ENCODE peak calls at places on chromosomes 6 and 20, in four cellular contexts. G, N, C and M are unnamed samples.
A peak's percentile ranks its signal among the peaks of the same experiment; 100 is the strongest.

GRCh38 chr6:148166339-148166949 is 176.2 kb upstream of the SASH1 start:
- DNase-seq in C (peak; percentile 51), N (peak; percentile 29), G (peak; percentile 59), M (peak; percentile 65)

GRCh38 chr6:912871-913663 is 220.1 kb upstream of the EXOC2 start:
- DNase-seq in G (peak; percentile 56), C (peak; percentile 22), N (no peak), M (peak; percentile 24)

GRCh38 chr6:43769526-43770416 is at the start of gene VEGFA:
- DNase-seq in C (peak; percentile 68), N (peak; percentile 98), G (peak; percentile 83), M (peak; percentile 98)

GRCh38 chr20:1841554-1842140 is 53.6 kb upstream of the SIRPA start:
- DNase-seq in C (no peak), N (no peak), G (no peak), M (no peak)

GRCh38 chr6:144006731-144007454 is 1.2 kb downstream of the PLAGL1 start:
- DNase-seq in C (peak; percentile 16), G (no peak), N (peak; percentile 29), M (peak; percentile 71)

GRCh38 chr20:46215913-46216707 is 92.2 kb downstream of the CDH22 start:
- DNase-seq in C (peak; percentile 67), G (peak; percentile 55), N (peak; percentile 93), M (peak; percentile 80)

GRCh38 chr6:74409447-74409846 is 713.4 kb downstream of the CD109 start:
- DNase-seq in C (peak; percentile 31), G (peak; percentile 36), N (no peak), M (no peak)

GRCh38 chr6:143740213-143740612 is 62.4 kb downstream of the PHACTR2 start:
- DNase-seq in N (no peak), G (no peak), C (no peak), M (no peak)

GRCh38 chr6:24385536-24386269 is 17.0 kb upstream of the MRS2 start:
- DNase-seq in G (peak; percentile 98), C (no peak), N (no peak), M (no peak)

DNA sequence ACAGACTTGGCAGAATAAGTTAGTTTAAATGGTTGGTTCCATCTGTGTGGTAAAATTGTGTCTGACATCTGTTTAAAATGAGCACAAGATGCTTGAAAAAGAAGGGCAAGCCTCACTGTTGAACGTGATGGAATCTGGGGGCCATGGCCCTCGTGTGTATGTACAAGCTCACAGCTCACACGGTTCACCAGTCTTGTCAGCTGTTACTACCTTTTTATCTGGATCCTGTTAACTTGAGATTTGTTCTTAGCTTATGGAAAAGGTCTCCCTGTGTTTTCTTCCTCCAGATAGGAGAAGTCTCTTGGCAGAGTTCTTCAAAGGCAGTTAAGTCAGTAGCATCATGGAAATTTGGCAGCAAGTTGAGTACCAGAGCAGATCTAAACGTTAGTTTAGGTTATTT is 270.6 kb downstream of the KHDC1L start:
- DNase-seq in C (no peak), N (no peak), G (no peak), M (no peak)
- TF ChIP-seq YY1 in C (no peak), N (no peak), G (no peak), M (no peak)

GRCh38 chr6:72784581-72784980 is 162.7 kb downstream of the KCNQ5 start:
- DNase-seq in C (no peak), G (no peak), N (no peak), M (no peak)
- TF ChIP-seq ELF1 in C (no peak), G (no peak), N (no peak), M (no peak)

DNA sequence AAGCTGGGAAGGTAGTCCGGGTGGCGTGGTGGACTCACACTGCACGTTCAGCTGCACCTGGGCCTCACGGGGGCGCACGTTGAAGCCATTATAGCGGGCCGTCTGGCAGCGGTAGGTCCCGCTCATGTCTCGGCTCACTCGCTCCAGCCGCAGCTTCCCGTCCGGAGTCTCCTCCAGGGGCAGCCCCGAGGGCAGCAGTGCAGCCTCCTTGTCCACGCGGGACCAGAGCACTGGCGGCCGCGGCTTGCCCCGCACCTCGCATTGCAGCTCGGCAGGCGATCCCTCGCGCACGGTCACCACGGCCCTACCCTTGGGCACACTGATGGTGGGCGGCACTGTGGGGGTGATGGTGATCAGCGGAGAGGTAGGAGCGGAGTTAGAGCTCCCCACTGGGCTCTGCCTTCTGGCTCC is 47.6 kb downstream of the MDGA1 start:
- DNase-seq in N (no peak), C (no peak), G (peak; percentile 46), M (peak; percentile 32)
- TF ChIP-seq YY1 in N (no peak), C (no peak), G (peak; percentile 34), M (no peak)

GRCh38 chr6:135871296-135871695 is 19.8 kb downstream of the PDE7B start:
- DNase-seq in C (no peak), G (no peak), N (no peak), M (no peak)
- TF ChIP-seq ELF1 in C (no peak), G (no peak), N (no peak), M (no peak)